ENCODE peak calls at places on chromosomes 11 and 22, in five cellular contexts. S is T-helper 9 cell, E is GM13977, R is GM19239, O is psoas muscle. A is an unnamed sample.
A peak's percentile ranks its signal among the peaks of the same experiment; 100 is the strongest.

GRCh38 chr11:68025047-68025446 is 5.4 kb upstream of the NDUFS8 start:
- DNase-seq in S (no peak), O (no peak), R (no peak), E (no peak), A (no peak)

GRCh38 chr11:83206771-83207413 is 13.4 kb downstream of the ANKRD42 start:
- DNase-seq in E (no peak), R (no peak), S (no peak), O (no peak), A (no peak)

GRCh38 chr11:86388198-86388597 is 13.5 kb downstream of the CCDC81 start:
- DNase-seq in S (no peak), O (no peak), E (no peak), R (no peak), A (no peak)

GRCh38 chr22:36858966-36859365 is 1.8 kb upstream of the NCF4 start:
- DNase-seq in E (no peak), S (no peak), O (no peak), R (no peak), A (no peak)

GRCh38 chr11:35792846-35793192 is 130.2 kb downstream of the TRIM44 start:
- DNase-seq in E (no peak), R (peak; percentile 16), S (no peak), O (no peak), A (no peak)

GRCh38 chr22:25357606-25358420 is 138.4 kb downstream of the CRYBB2 start:
- DNase-seq in R (no peak), O (no peak), E (no peak), S (no peak), A (no peak)

GRCh38 chr11:73184953-73185671 is 33.0 kb upstream of the P2RY2 start:
- DNase-seq in O (peak; percentile 88), E (peak; percentile 68), S (peak; percentile 19), R (peak; percentile 51), A (no peak)

GRCh38 chr22:29973269-29973668 is 90.3 kb downstream of the MTMR3 start:
- DNase-seq in S (no peak), O (no peak), R (no peak), E (no peak), A (no peak)

GRCh38 chr22:19632671-19633148 is 81.6 kb upstream of the SEPTIN5 start:
- DNase-seq in E (no peak), O (no peak), R (no peak), S (no peak), A (no peak)

GRCh38 chr11:94557992-94558391 is 9.2 kb upstream of the PIWIL4 start:
- DNase-seq in R (no peak), O (no peak), E (no peak), S (no peak), A (no peak)

GRCh38 chr11:64102005-64102738 is 63.7 kb downstream of the MACROD1 start:
- DNase-seq in E (no peak), S (no peak), O (peak; percentile 76), R (no peak), A (no peak)

GRCh38 chr11:110128161-110128560 is 35.0 kb downstream of the ZC3H12C start:
- DNase-seq in R (no peak), E (no peak), S (no peak), O (no peak), A (no peak)

GRCh38 chr11:35089724-35090505 is 49.1 kb upstream of the CD44 start:
- DNase-seq in E (peak; percentile 61), R (no peak), S (no peak), O (no peak), A (no peak)

GRCh38 chr11:17197431-17197898 is 10.3 kb downstream of the PIK3C2A start:
- DNase-seq in R (no peak), E (no peak), S (no peak), O (no peak), A (no peak)

GRCh38 chr11:14148653-14149273 is 186.2 kb downstream of the SPON1 start:
- DNase-seq in E (no peak), R (no peak), S (no peak), O (no peak), A (no peak)

GRCh38 chr11:13429836-13430235 is 33.2 kb downstream of the BTBD10 start:
- DNase-seq in S (no peak), E (no peak), R (no peak), O (no peak), A (no peak)

GRCh38 chr22:36362077-36362476 is 25.7 kb downstream of the MYH9 start:
- DNase-seq in R (no peak), O (no peak), E (no peak), S (no peak), A (no peak)

GRCh38 chr11:36055356-36055755 is 111.5 kb downstream of the LDLRAD3 start:
- DNase-seq in S (no peak), E (no peak), O (no peak), R (no peak), A (no peak)

GRCh38 chr22:46450931-46451660 is 86.3 kb downstream of the CELSR1 start:
- DNase-seq in S (no peak), E (no peak), O (no peak), R (no peak), A (no peak)

GRCh38 chr11:62266558-62266957 is 3.4 kb upstream of the SCGB2A2 start:
- DNase-seq in S (no peak), R (no peak), E (no peak), O (no peak), A (no peak)

GRCh38 chr11:117610045-117610444 is 187.0 kb downstream of the DSCAML1 start:
- DNase-seq in R (no peak), E (peak; percentile 49), S (no peak), O (no peak), A (peak; percentile 29)

GRCh38 chr11:123707606-123708205 is 33.8 kb downstream of the ZNF202 start:
- DNase-seq in E (peak; percentile 65), S (peak; percentile 21), R (no peak), O (no peak), A (peak; percentile 11)

GRCh38 chr11:118938491-118939411 is 13.0 kb upstream of the BCL9L start:
- DNase-seq in E (no peak), O (no peak), R (no peak), S (no peak), A (no peak)

GRCh38 chr11:76655466-76656086 is 15.0 kb downstream of the LRRC32 start:
- DNase-seq in E (no peak), R (no peak), S (no peak), O (no peak), A (no peak)

GRCh38 chr11:44421090-44421675 is 111.2 kb upstream of the ALX4 start:
- DNase-seq in R (no peak), O (no peak), S (no peak), E (no peak), A (no peak)

GRCh38 chr11:11072067-11072466 is 214.2 kb upstream of the ZBED5 start:
- DNase-seq in S (no peak), O (no peak), E (no peak), R (no peak), A (no peak)

GRCh38 chr11:65394125-65394536 is 7.7 kb downstream of the FRMD8 start:
- DNase-seq in O (no peak), S (no peak), E (no peak), R (no peak), A (no peak)

GRCh38 chr11:9231848-9232177 is 33.3 kb downstream of the DENND5A start:
- DNase-seq in R (no peak), E (peak; percentile 60), O (no peak), S (no peak), A (peak; percentile 22)

GRCh38 chr22:36865346-36865745 is 4.5 kb downstream of the NCF4 start:
- DNase-seq in O (no peak), E (peak; percentile 46), S (no peak), R (no peak), A (no peak)

GRCh38 chr11:57890521-57890920 is 128.9 kb downstream of the CTNND1 start:
- DNase-seq in R (no peak), E (no peak), S (no peak), O (no peak), A (no peak)

GRCh38 chr11:42806191-42806590 is 505.6 kb upstream of the API5 start:
- DNase-seq in E (no peak), O (no peak), S (no peak), R (no peak), A (no peak)

A was measured in GM18507.